ENCODE peak calls at places on chromosomes 4 and X, in five cellular contexts. A is mucosa of descending colon, L is aorta, U is NCI-H2029 treated with DMSO at 0.1 percent for 48 hours, R is Daoy. V is an unnamed sample.

GRCh38 chr4:5463936-5464650 is 244.3 kb downstream of the EVC2 start:
- DNase-seq in A (no peak), L (no peak), U (no peak), R (no peak), V (no peak)

GRCh38 chr4:122876456-122876855 is 45.9 kb downstream of the NUDT6 start:
- DNase-seq in A (no peak), L (no peak), U (no peak), R (no peak), V (no peak)

GRCh38 chrX:91435465-91435864 is 826 bp downstream of the PABPC5 start:
- DNase-seq in A (no peak), L (no peak), U (no peak), R (no peak), V (no peak)

GRCh38 chrX:17174671-17175070 is 200.3 kb upstream of the NHS start:
- DNase-seq in A (no peak), L (peak), U (no peak), R (no peak), V (no peak)

GRCh38 chr4:137213372-137214173 is 318.7 kb downstream of the PCDH18 start:
- DNase-seq in A (no peak), L (no peak), U (no peak), R (no peak), V (no peak)

GRCh38 chrX:10474510-10474909 is 145.9 kb downstream of the MID1 start:
- DNase-seq in A (no peak), L (no peak), U (no peak), R (no peak), V (no peak)

GRCh38 chr4:84499065-84499982 is at the start of gene NKX6-1:
- DNase-seq in A (peak), L (peak), U (peak), R (peak), V (peak)

GRCh38 chrX:119692241-119693031 is 532 bp downstream of the SEPTIN6 start:
- DNase-seq in A (peak), L (peak), U (no peak), R (peak), V (no peak)

GRCh38 chr4:20420916-20421315 is 169.2 kb downstream of the SLIT2 start:
- DNase-seq in A (no peak), L (no peak), U (no peak), R (no peak), V (no peak)

GRCh38 chrX:11913001-11913400 is 155.0 kb downstream of the MSL3 start:
- DNase-seq in A (no peak), L (no peak), U (no peak), R (peak), V (no peak)

GRCh38 chr4:84964995-84965557 is 1.4 kb downstream of the WDFY3 start:
- DNase-seq in A (no peak), L (no peak), U (no peak), R (no peak), V (no peak)

GRCh38 chr4:55184600-55185523 is 59.5 kb upstream of the KDR start:
- DNase-seq in A (no peak), L (no peak), U (peak), R (no peak), V (no peak)

GRCh38 chr4:94488667-94489066 is 36.9 kb downstream of the PDLIM5 start:
- DNase-seq in A (no peak), L (no peak), U (no peak), R (peak), V (peak)

GRCh38 chrX:40176256-40176978 is 78.7 kb upstream of the BCOR start:
- DNase-seq in A (peak), L (peak), U (no peak), R (peak), V (no peak)

GRCh38 chrX:41933546-41933945 is 10.2 kb upstream of the CASK start:
- DNase-seq in A (no peak), L (no peak), U (no peak), R (no peak), V (peak)

GRCh38 chr4:78481180-78481579 is 70.4 kb upstream of the ANXA3 start:
- DNase-seq in A (no peak), L (no peak), U (no peak), R (no peak), V (peak)

GRCh38 chr4:81631958-81632439 is 160.3 kb upstream of the RASGEF1B start:
- DNase-seq in A (no peak), L (no peak), U (no peak), R (peak), V (peak)

GRCh38 chrX:119735467-119735866 is 22.9 kb upstream of the SOWAHD start:
- DNase-seq in A (no peak), L (no peak), U (no peak), R (no peak), V (no peak)

GRCh38 chr4:23945521-23946017 is 55.7 kb upstream of the PPARGC1A start:
- DNase-seq in A (no peak), L (peak), U (no peak), R (peak), V (peak)

GRCh38 chr4:121728066-121728465 is 31.3 kb upstream of the ANXA5 start:
- DNase-seq in A (no peak), L (no peak), U (no peak), R (peak), V (peak)